ENCODE peak calls at places on chromosomes 13 and 19, in five cellular contexts. E is right lobe of liver; Z is cardiac muscle cell; L is CD8-positive, alpha-beta T cell; V is choroid plexus epithelial cell. K is an unnamed sample.

GRCh38 chr19:8552810-8553209 is 24.4 kb downstream of the MYO1F start:
- DNase-seq in E (no peak), Z (peak), L (no peak), V (peak), K (peak)

GRCh38 chr13:97353927-97354326 is 80.0 kb upstream of the RAP2A start:
- DNase-seq in E (no peak), Z (no peak), L (no peak), V (peak), K (peak)

GRCh38 chr19:17005000-17005399 is 21.6 kb downstream of the CPAMD8 start:
- DNase-seq in E (no peak), Z (no peak), L (no peak), V (no peak), K (no peak)

GRCh38 chr13:49895826-49896225 is 40.3 kb downstream of the SPRYD7 start:
- DNase-seq in E (no peak), Z (no peak), L (no peak), V (no peak), K (no peak)

GRCh38 chr13:35720690-35721554 is 244.4 kb upstream of the MAB21L1 start:
- DNase-seq in E (peak), Z (peak), L (no peak), V (peak), K (peak)

GRCh38 chr19:54315956-54316355 is 3.0 kb upstream of the LILRA5 start:
- DNase-seq in E (no peak), Z (no peak), L (no peak), V (no peak), K (no peak)

GRCh38 chr19:6767081-6767356 is 216 bp downstream of the SH2D3A start:
- DNase-seq in E (no peak), Z (no peak), L (no peak), V (no peak), K (no peak)

GRCh38 chr19:2977686-2978466 is 512 bp downstream of the TLE6 start:
- DNase-seq in E (no peak), Z (no peak), L (peak), V (no peak), K (no peak)

GRCh38 chr19:52535831-52536800 is 8.6 kb downstream of the ZNF808 start:
- DNase-seq in E (peak), Z (peak), L (peak), V (peak), K (peak)

GRCh38 chr13:24654741-24655140 is 25.5 kb upstream of the ATP12A start:
- DNase-seq in E (no peak), Z (peak), L (no peak), V (peak), K (peak)

GRCh38 chr19:43132696-43133095 is 50.2 kb upstream of the PSG2 start:
- DNase-seq in E (no peak), Z (no peak), L (no peak), V (no peak), K (no peak)

GRCh38 chr13:113417836-113418721 is 35.2 kb downstream of the ADPRHL1 start:
- DNase-seq in E (no peak), Z (no peak), L (no peak), V (no peak), K (no peak)

GRCh38 chr19:51123381-51124186 is 1.1 kb upstream of the SIGLEC9 start:
- DNase-seq in E (no peak), Z (no peak), L (peak), V (peak), K (no peak)

GRCh38 chr19:53055117-53055516 is 10.6 kb downstream of the ERVV-2 start:
- DNase-seq in E (no peak), Z (no peak), L (no peak), V (peak), K (peak)

GRCh38 chr19:40235238-40236025 is 8.9 kb upstream of the CCNP start:
- DNase-seq in E (no peak), Z (no peak), L (no peak), V (no peak), K (no peak)

GRCh38 chr13:75469087-75469486 is 12.9 kb downstream of the TBC1D4 start:
- DNase-seq in E (no peak), Z (no peak), L (no peak), V (no peak), K (no peak)

DNA sequence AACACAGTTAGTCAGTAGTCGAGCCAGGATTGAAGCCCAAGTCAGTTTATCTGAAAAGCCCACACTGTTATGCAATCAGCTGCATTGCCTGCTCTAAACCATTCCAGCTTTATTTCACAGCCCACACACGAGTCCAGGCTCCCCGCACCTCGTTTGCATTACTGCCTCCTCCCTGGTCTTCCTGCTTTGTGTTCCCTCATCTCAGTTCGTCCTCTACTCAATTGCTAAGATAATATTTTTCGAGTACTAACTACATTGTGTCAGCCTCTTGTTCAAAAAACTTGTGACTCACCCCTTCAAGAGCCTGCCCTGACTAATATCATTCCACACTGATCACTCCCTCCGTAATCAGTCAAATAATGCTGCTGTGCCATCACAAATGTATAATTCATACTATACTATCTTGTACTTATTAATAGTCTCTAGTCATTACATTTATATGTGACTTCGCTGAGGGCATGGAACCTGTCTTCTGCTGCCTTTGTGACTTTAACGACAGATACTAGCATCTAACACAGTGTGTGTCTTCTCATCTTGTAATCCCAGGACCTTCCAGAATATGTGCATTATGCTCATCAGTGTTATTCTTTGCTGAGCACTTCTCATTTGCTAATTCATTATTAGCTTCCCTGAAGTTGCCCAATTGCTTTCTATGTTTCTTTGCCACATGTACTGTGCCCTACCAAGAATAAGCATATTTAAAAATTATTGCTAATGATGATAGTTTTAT is 26.2 kb upstream of the WDFY2 start:
- DNase-seq in E (no peak), Z (peak), L (no peak), V (peak), K (peak)
- H3K4me3 ChIP-seq in E (no peak), Z (no peak), L (no peak), V (peak), K (no peak)

DNA sequence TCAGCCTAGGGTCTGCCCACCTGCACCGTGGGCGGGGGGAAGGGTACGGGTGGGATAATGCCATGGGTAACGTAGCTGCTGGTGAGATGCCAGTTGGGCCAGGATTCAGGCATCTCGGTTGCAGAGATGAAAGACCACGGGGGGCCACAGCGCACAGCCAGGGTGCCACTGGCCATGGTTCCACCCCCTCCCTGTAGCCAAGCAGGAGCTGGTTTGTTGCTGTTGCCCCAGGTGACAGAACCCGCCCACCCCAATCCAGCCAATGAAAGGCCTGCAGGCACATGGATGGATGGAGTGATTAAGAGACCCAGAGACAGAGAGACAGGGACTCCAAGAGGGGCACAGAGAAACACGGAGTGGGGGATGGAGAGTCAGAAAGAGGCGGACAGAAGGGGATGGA is 1.0 kb upstream of the CGB7 start:
- DNase-seq in E (no peak), Z (peak), L (no peak), V (peak), K (peak)
- H3K4me3 ChIP-seq in E (no peak), Z (no peak), L (no peak), V (no peak), K (no peak)

GRCh38 chr13:74287672-74288169 is 153.5 kb upstream of the KLF12 start:
- DNase-seq in E (peak), Z (peak), L (peak), V (peak), K (peak)

GRCh38 chr13:74288361-74288911 is 154.2 kb upstream of the KLF12 start:
- DNase-seq in E (peak), Z (no peak), L (peak), V (no peak), K (no peak)

GRCh38 chr13:74289130-74289529 is 154.9 kb upstream of the KLF12 start:
- DNase-seq in E (no peak), Z (no peak), L (no peak), V (no peak), K (no peak)

GRCh38 chr13:74290324-74290773 is 156.1 kb upstream of the KLF12 start:
- DNase-seq in E (no peak), Z (peak), L (no peak), V (peak), K (peak)

DNA sequence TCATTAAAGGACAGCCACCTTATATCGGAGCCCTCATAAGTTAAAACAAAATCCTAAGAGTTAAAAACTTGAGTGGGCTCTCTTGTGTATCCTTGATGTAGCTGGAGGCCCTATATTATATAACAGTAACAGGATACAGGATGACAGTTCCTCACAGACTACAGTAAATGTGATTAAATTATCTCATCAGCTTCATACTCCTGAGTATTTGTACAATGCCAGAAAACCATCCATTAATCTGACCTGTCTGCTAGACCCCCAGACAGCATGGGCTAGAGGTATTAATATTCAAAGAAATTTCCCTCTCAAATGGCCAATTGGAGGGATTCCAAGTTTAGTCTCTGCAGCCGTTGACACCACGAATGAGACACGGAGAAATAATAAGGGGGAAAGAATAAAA is 155.7 kb upstream of the KLF12 start:
- DNase-seq in E (no peak), Z (no peak), L (no peak), V (no peak), K (no peak)
- H3K4me3 ChIP-seq in E (no peak), Z (no peak), L (no peak), V (peak), K (no peak)

DNA sequence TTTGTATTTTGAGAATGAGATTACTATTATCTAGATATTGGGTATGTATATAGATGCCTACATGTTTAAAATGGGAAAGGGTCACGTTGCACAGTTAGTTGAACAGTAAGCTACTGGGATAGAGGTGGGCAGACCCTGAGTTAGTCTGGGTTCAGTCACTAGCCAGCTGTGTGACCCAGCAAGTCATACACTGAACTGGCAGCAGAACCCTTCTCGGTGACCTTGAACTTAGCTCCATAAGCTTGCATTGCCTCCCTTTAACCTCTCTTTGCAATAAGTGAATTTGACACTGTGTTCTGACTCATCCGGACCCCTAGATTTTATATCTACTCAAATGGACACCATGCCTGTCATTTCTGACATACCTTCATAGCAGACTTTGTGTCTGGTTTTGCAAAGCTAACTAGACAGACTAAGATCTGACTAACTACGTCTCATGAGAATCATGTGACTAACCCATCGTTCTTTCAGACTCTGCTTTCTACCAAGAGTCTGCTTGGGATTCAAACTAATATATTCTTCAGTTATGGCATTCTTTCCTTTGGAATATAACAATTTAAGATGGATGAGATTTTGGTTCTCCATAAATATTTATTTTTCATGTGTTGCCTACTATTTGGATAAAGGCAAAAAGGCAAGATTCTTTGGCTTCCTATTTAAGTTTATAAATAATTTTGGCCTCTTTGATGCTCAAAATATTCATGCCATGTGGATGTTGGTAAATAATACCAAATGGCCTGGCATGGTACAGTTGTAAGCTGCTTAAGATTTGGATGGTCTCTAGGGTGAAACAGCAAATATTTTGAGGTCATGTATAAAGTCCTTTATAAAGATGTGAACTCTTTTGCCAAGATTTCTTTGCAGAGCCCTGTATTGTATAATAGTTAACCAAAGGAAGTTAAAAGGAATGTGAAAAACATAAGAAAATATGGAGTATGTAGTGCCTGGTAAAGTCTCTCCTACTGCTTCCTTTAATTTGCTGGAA is 159.3 kb downstream of the ITGBL1 start:
- DNase-seq in E (no peak), Z (no peak), L (no peak), V (no peak), K (peak)
- H3K4me3 ChIP-seq in E (no peak), Z (no peak), L (no peak), V (no peak), K (no peak)

DNA sequence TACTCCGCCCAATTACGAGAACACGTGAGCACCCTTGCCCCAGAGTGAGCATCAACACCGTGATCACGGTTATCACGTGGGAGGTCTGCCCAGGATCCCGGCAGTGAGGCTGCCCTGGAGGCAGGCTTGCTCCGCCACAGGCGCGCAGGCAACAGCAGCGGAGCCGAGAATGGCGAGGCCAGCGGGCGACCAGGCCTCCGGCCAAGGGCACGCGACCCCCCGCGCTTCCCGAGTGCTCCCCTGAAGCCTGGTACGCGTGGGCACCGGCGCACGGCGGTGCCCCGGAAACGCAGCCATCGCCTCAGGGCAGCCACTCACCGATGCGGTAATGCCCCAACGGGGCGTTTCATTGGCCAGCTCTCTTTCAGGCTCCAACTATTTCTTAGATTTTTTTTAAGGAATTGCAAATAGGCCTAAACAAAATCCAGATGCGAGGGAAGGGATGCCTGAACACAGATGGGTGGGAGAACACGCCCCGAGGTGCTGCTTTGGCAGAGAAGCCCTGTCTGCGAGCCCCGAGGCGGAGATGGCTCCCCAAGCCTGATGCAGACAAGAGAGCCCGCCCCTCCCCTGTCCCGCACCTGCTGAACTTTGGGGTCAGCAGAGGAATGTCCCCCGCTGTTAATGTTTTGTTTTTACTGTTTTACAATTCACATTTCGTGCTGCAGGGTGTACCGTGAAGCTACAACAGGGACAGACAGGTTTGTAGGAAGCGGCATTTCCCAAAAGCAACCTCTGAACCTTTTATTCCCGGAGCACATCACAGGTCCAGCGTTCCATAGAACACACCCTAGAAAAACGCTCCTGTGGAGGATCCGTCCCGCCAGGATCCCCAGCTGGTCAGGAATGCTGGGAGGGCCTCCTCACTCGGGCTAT is 132.7 kb downstream of the ZDHHC20 start:
- DNase-seq in E (no peak), Z (peak), L (peak), V (peak), K (peak)
- H3K4me3 ChIP-seq in E (peak), Z (peak), L (peak), V (peak), K (peak)

DNA sequence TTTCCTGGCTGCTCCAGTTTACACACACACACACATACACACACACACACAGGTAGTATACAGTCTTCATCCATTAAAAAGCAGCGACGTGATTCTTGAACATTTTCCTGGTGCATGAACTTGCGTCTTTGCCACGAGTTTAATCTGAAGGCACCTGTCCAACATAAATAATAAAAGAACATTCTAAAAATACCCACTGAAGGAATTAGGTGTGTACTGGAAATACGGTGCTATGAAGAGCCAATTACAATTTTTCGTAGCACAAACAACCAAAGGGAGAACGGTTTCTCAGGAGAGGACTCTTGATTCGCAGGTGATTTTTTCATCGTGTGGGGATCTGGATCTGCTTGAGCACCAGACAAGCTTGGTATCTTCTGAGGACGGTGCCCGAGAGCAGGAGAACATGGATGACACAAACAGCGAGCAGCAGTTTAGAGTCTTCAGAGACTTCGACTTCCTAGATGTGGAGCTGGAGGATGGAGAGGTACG is 61.2 kb downstream of the ZAR1L start:
- DNase-seq in E (no peak), Z (no peak), L (no peak), V (no peak), K (no peak)
- H3K4me3 ChIP-seq in E (peak), Z (no peak), L (no peak), V (no peak), K (no peak)

GRCh38 chr13:48533207-48533499 is 273 bp upstream of the RCBTB2 start:
- DNase-seq in E (no peak), Z (no peak), L (no peak), V (peak), K (no peak)

GRCh38 chr13:48533986-48534600 is 1.2 kb upstream of the RCBTB2 start:
- DNase-seq in E (no peak), Z (no peak), L (no peak), V (no peak), K (no peak)

GRCh38 chr13:48536851-48537250 is 4.0 kb upstream of the RCBTB2 start:
- DNase-seq in E (no peak), Z (no peak), L (no peak), V (no peak), K (no peak)

GRCh38 chr13:48535791-48536190 is 2.9 kb upstream of the RCBTB2 start:
- DNase-seq in E (no peak), Z (no peak), L (no peak), V (no peak), K (no peak)

DNA sequence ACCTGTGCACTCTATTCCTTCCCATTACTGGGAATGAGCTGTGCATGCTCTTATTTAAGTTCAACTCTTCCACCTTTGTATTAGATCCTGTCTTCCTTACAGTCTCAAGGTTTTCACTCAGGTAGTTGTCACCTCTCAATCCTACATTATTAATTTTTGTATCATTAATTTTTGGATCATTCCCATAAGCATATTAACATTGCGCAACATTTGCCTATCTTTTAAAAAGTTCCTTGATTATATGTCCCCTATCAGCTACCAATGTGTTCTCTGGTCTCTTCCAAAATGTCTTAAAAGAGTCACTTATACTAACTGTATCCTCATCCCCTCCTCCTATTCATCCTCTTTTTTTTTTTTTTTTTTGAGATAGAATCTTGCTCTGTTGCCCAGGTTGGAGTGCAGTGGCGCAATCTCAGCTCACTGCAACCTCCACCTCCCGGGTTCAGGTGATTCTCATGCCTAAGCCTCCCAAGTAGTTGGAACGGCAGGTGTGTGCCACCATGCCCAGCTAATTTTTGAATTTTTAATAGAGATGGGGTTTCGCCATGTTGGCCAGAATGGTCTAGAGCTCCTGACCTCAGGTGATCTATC is 2.1 kb upstream of the RCBTB2 start:
- DNase-seq in E (no peak), Z (no peak), L (no peak), V (no peak), K (no peak)
- H3K4me3 ChIP-seq in E (no peak), Z (no peak), L (no peak), V (no peak), K (no peak)

GRCh38 chr19:4815426-4816387 is 15.8 kb downstream of the TICAM1 start:
- DNase-seq in E (peak), Z (peak), L (peak), V (peak), K (peak)
- H3K4me3 ChIP-seq in E (peak), Z (peak), L (peak), V (peak), K (peak)

K was measured in brain microvascular endothelial cell.